ENCODE peak calls at places on chromosomes 3 and 15, in five cellular contexts. I, G, S, V and F are unnamed samples.

GRCh38 chr3:127815641-127816605 is 6.4 kb downstream of the MGLL start:
- DNase-seq in I (no peak), G (no peak), S (no peak), V (no peak), F (no peak)

GRCh38 chr3:152400912-152401311 is 132.2 kb downstream of the MBNL1 start:
- DNase-seq in I (no peak), G (no peak), S (no peak), V (no peak), F (no peak)

GRCh38 chr15:48913141-48913540 is 35.2 kb downstream of the EID1 start:
- DNase-seq in I (no peak), G (no peak), S (no peak), V (no peak), F (no peak)

GRCh38 chr3:17639257-17639656 is 103.2 kb downstream of the TBC1D5 start:
- DNase-seq in I (no peak), G (no peak), S (no peak), V (no peak), F (no peak)

GRCh38 chr3:16467368-16467767 is 46.1 kb downstream of the RFTN1 start:
- DNase-seq in I (no peak), G (no peak), S (no peak), V (no peak), F (no peak)

GRCh38 chr3:59126436-59126835 is 76.6 kb upstream of the CFAP20DC start:
- DNase-seq in I (no peak), G (no peak), S (no peak), V (no peak), F (no peak)

GRCh38 chr15:67845974-67846373 is 6.1 kb upstream of the RNU6-1 start:
- DNase-seq in I (no peak), G (no peak), S (no peak), V (no peak), F (no peak)

GRCh38 chr3:177529716-177530335 is 332.5 kb upstream of the TBL1XR1 start:
- DNase-seq in I (peak), G (no peak), S (no peak), V (no peak), F (no peak)

GRCh38 chr3:16697437-16698258 is 92.4 kb upstream of the DAZL start:
- DNase-seq in I (no peak), G (no peak), S (no peak), V (no peak), F (no peak)

GRCh38 chr3:134709563-134710312 is 58.9 kb upstream of the KY start:
- DNase-seq in I (no peak), G (no peak), S (peak), V (no peak), F (no peak)

GRCh38 chr3:127072221-127072771 is 89.4 kb downstream of the PLXNA1 start:
- DNase-seq in I (no peak), G (peak), S (no peak), V (no peak), F (no peak)

GRCh38 chr3:66998899-66999235 is 760 bp downstream of the KBTBD8 start:
- DNase-seq in I (no peak), G (no peak), S (no peak), V (no peak), F (no peak)

GRCh38 chr3:169454823-169455222 is 208.7 kb downstream of the MECOM start:
- DNase-seq in I (no peak), G (no peak), S (no peak), V (no peak), F (no peak)

GRCh38 chr3:189123595-189124387 is 48.0 kb upstream of the TPRG1 start:
- DNase-seq in I (no peak), G (peak), S (no peak), V (peak), F (no peak)

GRCh38 chr3:44825264-44825925 is 36.3 kb upstream of the TMEM42 start:
- DNase-seq in I (peak), G (no peak), S (no peak), V (no peak), F (no peak)

GRCh38 chr15:55084673-55085072 is 112.1 kb downstream of the RSL24D1 start:
- DNase-seq in I (no peak), G (no peak), S (no peak), V (no peak), F (no peak)

GRCh38 chr3:194686816-194687637 is 1.3 kb downstream of the FAM43A start:
- DNase-seq in I (peak), G (peak), S (peak), V (peak), F (no peak)

GRCh38 chr3:149401215-149401925 is 23.9 kb upstream of the TM4SF1 start:
- DNase-seq in I (no peak), G (no peak), S (no peak), V (no peak), F (no peak)

GRCh38 chr3:54271118-54271517 is 148.8 kb downstream of the CACNA2D3 start:
- DNase-seq in I (no peak), G (no peak), S (no peak), V (no peak), F (no peak)

GRCh38 chr15:63038926-63039673 is 3.4 kb upstream of the TPM1 start:
- DNase-seq in I (no peak), G (no peak), S (no peak), V (no peak), F (no peak)

GRCh38 chr15:35665855-35666536 is 120.0 kb upstream of the DPH6 start:
- DNase-seq in I (no peak), G (peak), S (no peak), V (no peak), F (no peak)

GRCh38 chr3:127729556-127730056 is 56.9 kb downstream of the ABTB1 start:
- DNase-seq in I (no peak), G (no peak), S (no peak), V (peak), F (no peak)

GRCh38 chr3:12882336-12883310 is 41.3 kb upstream of the RPL32 start:
- DNase-seq in I (no peak), G (no peak), S (no peak), V (no peak), F (no peak)

GRCh38 chr3:105527949-105528348 is 161.2 kb downstream of the ALCAM start:
- DNase-seq in I (no peak), G (no peak), S (no peak), V (no peak), F (peak)

GRCh38 chr3:170975283-170976189 is 51.0 kb downstream of the SLC2A2 start:
- DNase-seq in I (no peak), G (no peak), S (no peak), V (no peak), F (no peak)

GRCh38 chr15:66941791-66942190 is 123.6 kb upstream of the SMAD3 start:
- DNase-seq in I (no peak), G (no peak), S (no peak), V (no peak), F (no peak)

GRCh38 chr3:160598865-160599264 is 33.5 kb upstream of the KPNA4 start:
- DNase-seq in I (no peak), G (no peak), S (no peak), V (no peak), F (no peak)

GRCh38 chr3:152356870-152357276 is 88.1 kb downstream of the MBNL1 start:
- DNase-seq in I (no peak), G (no peak), S (no peak), V (no peak), F (no peak)

GRCh38 chr3:5004319-5005152 is 25.3 kb downstream of the BHLHE40 start:
- DNase-seq in I (no peak), G (no peak), S (no peak), V (no peak), F (no peak)

GRCh38 chr3:8868996-8869395 is 94.3 kb downstream of the RAD18 start:
- DNase-seq in I (no peak), G (no peak), S (no peak), V (peak), F (no peak)

GRCh38 chr3:152780553-152780952 is 54.4 kb upstream of the P2RY1 start:
- DNase-seq in I (no peak), G (no peak), S (no peak), V (no peak), F (no peak)

GRCh38 chr3:41198526-41198925 is 779 bp upstream of the CTNNB1 start:
- DNase-seq in I (peak), G (peak), S (no peak), V (peak), F (peak)

GRCh38 chr3:73452731-73453130 is 172.0 kb downstream of the PDZRN3 start:
- DNase-seq in I (no peak), G (no peak), S (no peak), V (no peak), F (no peak)

GRCh38 chr15:57932348-57932747 is 133.2 kb downstream of the ALDH1A2 start:
- DNase-seq in I (no peak), G (no peak), S (no peak), V (no peak), F (no peak)

GRCh38 chr15:82651708-82652107 is 4.5 kb upstream of the CPEB1 start:
- DNase-seq in I (no peak), G (no peak), S (no peak), V (no peak), F (no peak)

GRCh38 chr3:13107661-13108060 is 34.4 kb upstream of the IQSEC1 start:
- DNase-seq in I (no peak), G (peak), S (no peak), V (no peak), F (no peak)

GRCh38 chr3:133930341-133930933 is 34.8 kb upstream of the RAB6B start:
- DNase-seq in I (peak), G (no peak), S (no peak), V (peak), F (no peak)

GRCh38 chr15:76994971-76995945 is at the start of gene PSTPIP1:
- DNase-seq in I (peak), G (peak), S (no peak), V (peak), F (peak)